ENCODE peak calls at places on chromosomes 4 and X, in seven cellular contexts. One of them, this sample, is unnamed.

GRCh38 chrX:35842657-35843056 is 44.5 kb downstream of the MAGEB16 start:
- DNase-seq in spleen: no peak
- DNase-seq in heart right ventricle: no peak
- DNase-seq in cardiac fibroblast: no peak
- DNase-seq in MCF 10A: no peak
- DNase-seq in CD4-positive, alpha-beta T cell: no peak
- DNase-seq in endothelial cell: no peak
- DNase-seq in this sample: no peak

GRCh38 chr4:124713213-124713592 is 671 bp upstream of the ANKRD50 start:
- DNase-seq in spleen: peak
- DNase-seq in heart right ventricle: peak
- DNase-seq in cardiac fibroblast: peak
- DNase-seq in MCF 10A: peak
- DNase-seq in CD4-positive, alpha-beta T cell: no peak
- DNase-seq in endothelial cell: peak
- DNase-seq in this sample: peak

GRCh38 chrX:121260568-121261240 is 213.3 kb downstream of the GLUD2 start:
- DNase-seq in spleen: no peak
- DNase-seq in heart right ventricle: no peak
- DNase-seq in cardiac fibroblast: no peak
- DNase-seq in MCF 10A: no peak
- DNase-seq in CD4-positive, alpha-beta T cell: no peak
- DNase-seq in endothelial cell: no peak
- DNase-seq in this sample: no peak

GRCh38 chr4:16779028-16779675 is 119.3 kb downstream of the LDB2 start:
- DNase-seq in spleen: no peak
- DNase-seq in heart right ventricle: no peak
- DNase-seq in cardiac fibroblast: peak
- DNase-seq in MCF 10A: no peak
- DNase-seq in CD4-positive, alpha-beta T cell: no peak
- DNase-seq in endothelial cell: no peak
- DNase-seq in this sample: no peak

GRCh38 chr4:2263701-2264321 is 1.9 kb upstream of the MXD4 start:
- DNase-seq in spleen: peak
- DNase-seq in heart right ventricle: no peak
- DNase-seq in cardiac fibroblast: no peak
- DNase-seq in MCF 10A: no peak
- DNase-seq in CD4-positive, alpha-beta T cell: no peak
- DNase-seq in endothelial cell: no peak
- DNase-seq in this sample: peak

GRCh38 chrX:39850630-39851152 is 247.1 kb downstream of the BCOR start:
- DNase-seq in spleen: no peak
- DNase-seq in heart right ventricle: no peak
- DNase-seq in cardiac fibroblast: no peak
- DNase-seq in MCF 10A: no peak
- DNase-seq in CD4-positive, alpha-beta T cell: no peak
- DNase-seq in endothelial cell: no peak
- DNase-seq in this sample: no peak

GRCh38 chrX:23387826-23388225 is 53.2 kb downstream of the PTCHD1 start:
- DNase-seq in spleen: no peak
- DNase-seq in heart right ventricle: no peak
- DNase-seq in cardiac fibroblast: no peak
- DNase-seq in MCF 10A: no peak
- DNase-seq in CD4-positive, alpha-beta T cell: no peak
- DNase-seq in endothelial cell: no peak
- DNase-seq in this sample: no peak

GRCh38 chrX:107684956-107685385 is 56.7 kb downstream of the PRPS1 start:
- DNase-seq in spleen: peak
- DNase-seq in heart right ventricle: peak
- DNase-seq in cardiac fibroblast: peak
- DNase-seq in MCF 10A: peak
- DNase-seq in CD4-positive, alpha-beta T cell: no peak
- DNase-seq in endothelial cell: peak
- DNase-seq in this sample: no peak

GRCh38 chrX:45735571-45735970 is 534.9 kb upstream of the DIPK2B start:
- DNase-seq in spleen: no peak
- DNase-seq in heart right ventricle: no peak
- DNase-seq in cardiac fibroblast: peak
- DNase-seq in MCF 10A: no peak
- DNase-seq in CD4-positive, alpha-beta T cell: no peak
- DNase-seq in endothelial cell: no peak
- DNase-seq in this sample: no peak

GRCh38 chr4:60683953-60684352 is 516.2 kb upstream of the ADGRL3 start:
- DNase-seq in spleen: no peak
- DNase-seq in heart right ventricle: no peak
- DNase-seq in cardiac fibroblast: peak
- DNase-seq in MCF 10A: peak
- DNase-seq in CD4-positive, alpha-beta T cell: no peak
- DNase-seq in endothelial cell: no peak
- DNase-seq in this sample: no peak

GRCh38 chr4:39505581-39505980 is 21.7 kb downstream of the UGDH start:
- DNase-seq in spleen: no peak
- DNase-seq in heart right ventricle: no peak
- DNase-seq in cardiac fibroblast: peak
- DNase-seq in MCF 10A: no peak
- DNase-seq in CD4-positive, alpha-beta T cell: no peak
- DNase-seq in endothelial cell: no peak
- DNase-seq in this sample: no peak

GRCh38 chrX:129690435-129690834 is 35.7 kb upstream of the APLN start:
- DNase-seq in spleen: no peak
- DNase-seq in heart right ventricle: peak
- DNase-seq in cardiac fibroblast: no peak
- DNase-seq in MCF 10A: no peak
- DNase-seq in CD4-positive, alpha-beta T cell: no peak
- DNase-seq in endothelial cell: no peak
- DNase-seq in this sample: no peak

GRCh38 chrX:39599339-39599738 is 498.4 kb downstream of the BCOR start:
- DNase-seq in spleen: no peak
- DNase-seq in heart right ventricle: no peak
- DNase-seq in cardiac fibroblast: no peak
- DNase-seq in MCF 10A: no peak
- DNase-seq in CD4-positive, alpha-beta T cell: no peak
- DNase-seq in endothelial cell: no peak
- DNase-seq in this sample: no peak

GRCh38 chr4:185782523-185782922 is 29.5 kb downstream of the SORBS2 start:
- DNase-seq in spleen: no peak
- DNase-seq in heart right ventricle: no peak
- DNase-seq in cardiac fibroblast: peak
- DNase-seq in MCF 10A: no peak
- DNase-seq in CD4-positive, alpha-beta T cell: no peak
- DNase-seq in endothelial cell: no peak
- DNase-seq in this sample: no peak

GRCh38 chr4:71709961-71710360 is 73.9 kb downstream of the GC start:
- DNase-seq in spleen: no peak
- DNase-seq in heart right ventricle: no peak
- DNase-seq in cardiac fibroblast: peak
- DNase-seq in MCF 10A: peak
- DNase-seq in CD4-positive, alpha-beta T cell: no peak
- DNase-seq in endothelial cell: no peak
- DNase-seq in this sample: no peak
- TF ChIP-seq CTCF in spleen: no peak
- TF ChIP-seq CTCF in heart right ventricle: no peak
- TF ChIP-seq CTCF in cardiac fibroblast: no peak
- TF ChIP-seq CTCF in MCF 10A: no peak
- TF ChIP-seq CTCF in CD4-positive, alpha-beta T cell: no peak
- TF ChIP-seq CTCF in endothelial cell: no peak
- TF ChIP-seq CTCF in this sample: no peak

GRCh38 chr4:166501941-166502382 is 628.9 kb downstream of the TLL1 start:
- DNase-seq in spleen: no peak
- DNase-seq in heart right ventricle: no peak
- DNase-seq in cardiac fibroblast: peak
- DNase-seq in MCF 10A: no peak
- DNase-seq in CD4-positive, alpha-beta T cell: no peak
- DNase-seq in endothelial cell: peak
- DNase-seq in this sample: peak
- TF ChIP-seq CTCF in spleen: no peak
- TF ChIP-seq CTCF in heart right ventricle: no peak
- TF ChIP-seq CTCF in cardiac fibroblast: peak
- TF ChIP-seq CTCF in MCF 10A: no peak
- TF ChIP-seq CTCF in CD4-positive, alpha-beta T cell: no peak
- TF ChIP-seq CTCF in endothelial cell: no peak
- TF ChIP-seq CTCF in this sample: peak

GRCh38 chr4:78863991-78864390 is 75.2 kb downstream of the PAQR3 start:
- DNase-seq in spleen: no peak
- DNase-seq in heart right ventricle: no peak
- DNase-seq in cardiac fibroblast: no peak
- DNase-seq in MCF 10A: no peak
- DNase-seq in CD4-positive, alpha-beta T cell: no peak
- DNase-seq in endothelial cell: no peak
- DNase-seq in this sample: no peak
- TF ChIP-seq CTCF in spleen: no peak
- TF ChIP-seq CTCF in heart right ventricle: no peak
- TF ChIP-seq CTCF in cardiac fibroblast: no peak
- TF ChIP-seq CTCF in MCF 10A: no peak
- TF ChIP-seq CTCF in CD4-positive, alpha-beta T cell: no peak
- TF ChIP-seq CTCF in endothelial cell: no peak
- TF ChIP-seq CTCF in this sample: no peak

DNA sequence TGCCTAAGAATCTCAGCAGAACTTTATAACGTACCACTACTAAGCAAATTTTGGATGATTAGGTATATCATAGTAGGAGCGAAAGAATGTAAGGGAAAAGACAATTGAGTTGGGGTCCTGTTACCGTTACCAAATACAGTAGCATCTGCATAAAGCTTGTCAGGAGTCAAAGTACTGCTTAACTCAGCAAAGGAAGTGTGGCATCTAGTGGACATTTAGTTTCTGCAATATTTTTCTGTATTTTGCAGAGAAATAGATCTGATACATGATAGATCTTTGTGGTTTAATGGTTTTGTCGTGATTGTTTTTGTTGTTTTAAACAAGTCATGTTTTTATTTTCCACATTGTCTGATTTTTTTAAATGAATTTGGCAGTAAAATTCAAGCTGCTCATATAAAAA is 81.0 kb upstream of the SMARCAD1 start:
- DNase-seq in spleen: no peak
- DNase-seq in heart right ventricle: no peak
- DNase-seq in cardiac fibroblast: no peak
- DNase-seq in MCF 10A: peak
- DNase-seq in CD4-positive, alpha-beta T cell: no peak
- DNase-seq in endothelial cell: no peak
- DNase-seq in this sample: no peak
- TF ChIP-seq CTCF in spleen: no peak
- TF ChIP-seq CTCF in heart right ventricle: no peak
- TF ChIP-seq CTCF in cardiac fibroblast: peak
- TF ChIP-seq CTCF in MCF 10A: peak
- TF ChIP-seq CTCF in CD4-positive, alpha-beta T cell: no peak
- TF ChIP-seq CTCF in endothelial cell: no peak
- TF ChIP-seq CTCF in this sample: no peak

GRCh38 chr4:601612-602558 is 23.5 kb upstream of the PDE6B start:
- DNase-seq in spleen: peak
- DNase-seq in heart right ventricle: no peak
- DNase-seq in cardiac fibroblast: no peak
- DNase-seq in MCF 10A: no peak
- DNase-seq in CD4-positive, alpha-beta T cell: no peak
- DNase-seq in endothelial cell: no peak
- DNase-seq in this sample: no peak
- TF ChIP-seq CTCF in spleen: no peak
- TF ChIP-seq CTCF in heart right ventricle: no peak
- TF ChIP-seq CTCF in cardiac fibroblast: no peak
- TF ChIP-seq CTCF in MCF 10A: no peak
- TF ChIP-seq CTCF in CD4-positive, alpha-beta T cell: no peak
- TF ChIP-seq CTCF in endothelial cell: no peak
- TF ChIP-seq CTCF in this sample: no peak

GRCh38 chr4:19678763-19679162 is 572.9 kb upstream of the SLIT2 start:
- DNase-seq in spleen: no peak
- DNase-seq in heart right ventricle: no peak
- DNase-seq in cardiac fibroblast: peak
- DNase-seq in MCF 10A: no peak
- DNase-seq in CD4-positive, alpha-beta T cell: no peak
- DNase-seq in endothelial cell: no peak
- DNase-seq in this sample: no peak

GRCh38 chr4:19675172-19675811 is 576.4 kb upstream of the SLIT2 start:
- DNase-seq in spleen: no peak
- DNase-seq in heart right ventricle: no peak
- DNase-seq in cardiac fibroblast: peak
- DNase-seq in MCF 10A: no peak
- DNase-seq in CD4-positive, alpha-beta T cell: no peak
- DNase-seq in endothelial cell: no peak
- DNase-seq in this sample: no peak
- TF ChIP-seq CTCF in spleen: no peak
- TF ChIP-seq CTCF in heart right ventricle: no peak
- TF ChIP-seq CTCF in cardiac fibroblast: no peak
- TF ChIP-seq CTCF in MCF 10A: no peak
- TF ChIP-seq CTCF in CD4-positive, alpha-beta T cell: no peak
- TF ChIP-seq CTCF in endothelial cell: no peak
- TF ChIP-seq CTCF in this sample: no peak

GRCh38 chrX:110938977-110939732 is 143.5 kb upstream of the CHRDL1 start:
- DNase-seq in spleen: no peak
- DNase-seq in heart right ventricle: no peak
- DNase-seq in cardiac fibroblast: no peak
- DNase-seq in MCF 10A: no peak
- DNase-seq in CD4-positive, alpha-beta T cell: no peak
- DNase-seq in endothelial cell: no peak
- DNase-seq in this sample: no peak
- TF ChIP-seq CTCF in spleen: no peak
- TF ChIP-seq CTCF in heart right ventricle: no peak
- TF ChIP-seq CTCF in cardiac fibroblast: no peak
- TF ChIP-seq CTCF in MCF 10A: no peak
- TF ChIP-seq CTCF in CD4-positive, alpha-beta T cell: no peak
- TF ChIP-seq CTCF in endothelial cell: no peak
- TF ChIP-seq CTCF in this sample: no peak

This sample was measured in glutamatergic neuron.